ENCODE peak calls at places on chromosomes 13 and 19, in four cellular contexts. V is ecto neural progenitor cell, Q is nucleus accumbens, K is transverse colon. X is an unnamed sample.

GRCh38 chr13:95533545-95534135 is 18.9 kb upstream of the CLDN10 start:
- DNase-seq in V (no peak), Q (no peak), K (peak), X (no peak)

GRCh38 chr13:50894042-50894441 is 15.5 kb upstream of the RNASEH2B start:
- DNase-seq in V (no peak), Q (no peak), K (no peak), X (no peak)

GRCh38 chr13:66778461-66778860 is 451.7 kb downstream of the PCDH9 start:
- DNase-seq in V (no peak), Q (no peak), K (no peak), X (no peak)

GRCh38 chr13:29887651-29888050 is 37.2 kb upstream of the UBL3 start:
- DNase-seq in V (no peak), Q (no peak), K (no peak), X (no peak)

GRCh38 chr19:41427647-41428480 is 690 bp upstream of the B3GNT8 start:
- DNase-seq in V (no peak), Q (no peak), K (peak), X (no peak)

GRCh38 chr13:96090240-96091101 is 564 bp downstream of the HS6ST3 start:
- DNase-seq in V (peak), Q (no peak), K (no peak), X (peak)

GRCh38 chr13:46334008-46334407 is 53.0 kb downstream of the RUBCNL start:
- DNase-seq in V (no peak), Q (no peak), K (no peak), X (no peak)

GRCh38 chr13:111540486-111540885 is 220.0 kb downstream of the TEX29 start:
- DNase-seq in V (no peak), Q (no peak), K (no peak), X (no peak)

GRCh38 chr13:40193290-40194203 is 472.9 kb downstream of the FOXO1 start:
- DNase-seq in V (no peak), Q (peak), K (no peak), X (peak)

GRCh38 chr19:10335149-10336053 is 2.1 kb upstream of the RAVER1 start:
- DNase-seq in V (no peak), Q (no peak), K (no peak), X (no peak)

GRCh38 chr19:4487572-4487971 is 15.5 kb downstream of the HDGFL2 start:
- DNase-seq in V (no peak), Q (no peak), K (no peak), X (no peak)

GRCh38 chr19:44757735-44758505 is 9.4 kb downstream of the BCL3 start:
- DNase-seq in V (peak), Q (no peak), K (peak), X (no peak)

GRCh38 chr13:106172176-106172905 is 363.1 kb downstream of the EFNB2 start:
- DNase-seq in V (no peak), Q (no peak), K (no peak), X (no peak)

GRCh38 chr19:33788676-33789075 is 8.0 kb upstream of the KCTD15 start:
- DNase-seq in V (no peak), Q (no peak), K (no peak), X (no peak)

GRCh38 chr19:7844951-7845350 is 14.9 kb downstream of the EVI5L start:
- DNase-seq in V (no peak), Q (no peak), K (no peak), X (no peak)

GRCh38 chr19:47430041-47430802 is 10.9 kb upstream of the MEIS3 start:
- DNase-seq in V (peak), Q (no peak), K (peak), X (no peak)

GRCh38 chr19:15115080-15115479 is 7.9 kb downstream of the SYDE1 start:
- DNase-seq in V (no peak), Q (no peak), K (peak), X (no peak)

GRCh38 chr19:29812881-29813275 is 1.1 kb downstream of the CCNE1 start:
- DNase-seq in V (no peak), Q (peak), K (no peak), X (no peak)

GRCh38 chr19:8320564-8321066 is 560 bp downstream of the NDUFA7 start:
- DNase-seq in V (no peak), Q (no peak), K (no peak), X (no peak)

GRCh38 chr13:68588623-68589022 is 1358.5 kb upstream of the PCDH9 start:
- DNase-seq in V (no peak), Q (no peak), K (no peak), X (no peak)

GRCh38 chr19:50478901-50479715 is 2.5 kb upstream of the GARIN5A start:
- DNase-seq in V (peak), Q (no peak), K (no peak), X (no peak)

GRCh38 chr13:41700790-41701310 is 243.5 kb downstream of the RGCC start:
- DNase-seq in V (no peak), Q (no peak), K (no peak), X (no peak)

GRCh38 chr13:44197791-44198770 is 175.5 kb upstream of the SERP2 start:
- DNase-seq in V (no peak), Q (no peak), K (no peak), X (no peak)

X was measured in amygdala.